ENCODE peak calls at places on chromosomes 7 and 10, in six cellular contexts. X is NCI-H510A treated with DMSO at 0.1 percent for 48 hours; N is stimulated activated CD8-positive, alpha-beta memory T cell treated with anti-CD3 and anti-CD28 coated beads, Interleukin-15, amount 100 ng/mL, for 24 hours; Q is pancreas; C is effector memory CD8-positive, alpha-beta T cell; S is fibroblast of gingiva. T is an unnamed sample.
A peak's percentile ranks its signal among the peaks of the same experiment; 100 is the strongest.

GRCh38 chr7:107946451-107946850 is 55.5 kb downstream of the DLD start:
- DNase-seq in S (no peak), N (no peak), C (no peak), X (no peak), Q (no peak), T (no peak)

GRCh38 chr10:86708068-86708782 is 39.9 kb downstream of the LDB3 start:
- DNase-seq in N (no peak), S (no peak), Q (no peak), C (no peak), X (no peak), T (no peak)

GRCh38 chr7:39952378-39952777 is 2.3 kb downstream of the CDK13 start:
- DNase-seq in X (no peak), C (no peak), Q (no peak), S (peak; percentile 41), N (no peak), T (no peak)

GRCh38 chr10:117757121-117757795 is 214.7 kb downstream of the EMX2 start:
- DNase-seq in N (no peak), Q (no peak), C (no peak), S (no peak), X (no peak), T (no peak)

GRCh38 chr10:60172363-60172990 is 217.2 kb downstream of the ANK3 start:
- DNase-seq in N (no peak), S (no peak), X (peak; percentile 92), C (no peak), Q (no peak), T (no peak)

GRCh38 chr10:96374985-96375830 is 16.4 kb upstream of the OPALIN start:
- DNase-seq in S (peak; percentile 80), C (peak; percentile 57), Q (peak; percentile 79), X (peak; percentile 90), N (peak; percentile 28), T (peak; percentile 92)

GRCh38 chr10:124240721-124241350 is 147.4 kb upstream of the CHST15 start:
- DNase-seq in N (no peak), Q (no peak), S (no peak), C (no peak), X (no peak), T (no peak)

GRCh38 chr10:97502916-97503315 is 4.2 kb downstream of the UBTD1 start:
- DNase-seq in X (no peak), S (no peak), Q (no peak), C (no peak), N (no peak), T (no peak)

GRCh38 chr7:120792091-120792860 is 65.7 kb downstream of the TSPAN12 start:
- DNase-seq in S (peak; percentile 38), X (peak; percentile 60), C (peak; percentile 22), Q (peak; percentile 61), N (peak; percentile 41), T (no peak)

GRCh38 chr7:138186951-138187351 is 110.7 kb downstream of the AKR1D1 start:
- DNase-seq in X (no peak), C (no peak), S (no peak), N (no peak), Q (no peak), T (no peak)

GRCh38 chr10:13904053-13904452 is 317.3 kb downstream of the PRPF18 start:
- DNase-seq in C (no peak), S (no peak), X (no peak), Q (no peak), N (no peak), T (no peak)

GRCh38 chr10:33216661-33217427 is 117.6 kb downstream of the NRP1 start:
- DNase-seq in N (no peak), X (no peak), S (peak; percentile 54), Q (no peak), C (no peak), T (no peak)

GRCh38 chr7:69880848-69881247 is 282.6 kb downstream of the AUTS2 start:
- DNase-seq in Q (no peak), X (peak; percentile 63), C (no peak), S (no peak), N (no peak), T (no peak)

GRCh38 chr10:48612241-48612943 is 7.5 kb upstream of the ARHGAP22 start:
- DNase-seq in N (no peak), Q (no peak), C (no peak), X (no peak), S (peak; percentile 27), T (no peak)

GRCh38 chr7:108430664-108431063 is 25.6 kb downstream of the NRCAM start:
- DNase-seq in N (no peak), S (no peak), Q (no peak), X (no peak), C (no peak), T (no peak)

GRCh38 chr10:60604356-60604755 is 173.9 kb upstream of the CDK1 start:
- DNase-seq in S (no peak), C (no peak), X (no peak), Q (no peak), N (no peak), T (no peak)

GRCh38 chr7:99126921-99127553 is 16.9 kb downstream of the SMURF1 start:
- DNase-seq in X (no peak), N (no peak), S (no peak), Q (no peak), C (no peak), T (no peak)

GRCh38 chr7:18859331-18859730 is 258.1 kb downstream of the TWIST1 start:
- DNase-seq in S (no peak), Q (no peak), N (no peak), C (no peak), X (no peak), T (no peak)

GRCh38 chr7:28784166-28784870 is 173.8 kb downstream of the TRIL start:
- DNase-seq in S (no peak), X (peak; percentile 48), C (no peak), Q (no peak), N (no peak), T (no peak)

GRCh38 chr10:107481881-107482280 is 317.4 kb upstream of the SORCS1 start:
- DNase-seq in C (no peak), X (no peak), Q (no peak), S (no peak), N (no peak), T (no peak)

GRCh38 chr7:45564485-45564884 is 9.7 kb upstream of the ADCY1 start:
- DNase-seq in N (no peak), S (no peak), X (no peak), Q (no peak), C (no peak), T (peak; percentile 81)

GRCh38 chr10:122282253-122282671 is 11.2 kb downstream of the BTBD16 start:
- DNase-seq in S (no peak), N (no peak), C (no peak), Q (no peak), X (no peak), T (no peak)

GRCh38 chr7:27204851-27205322 is 5.0 kb upstream of the HOXA13 start:
- DNase-seq in C (no peak), Q (no peak), N (no peak), X (peak; percentile 26), S (no peak), T (no peak)

GRCh38 chr7:123580406-123581161 is 21.0 kb upstream of the ASB15 start:
- DNase-seq in S (peak; percentile 30), N (no peak), C (no peak), Q (no peak), X (peak; percentile 47), T (peak; percentile 15)

GRCh38 chr7:137169282-137169698 is 174.2 kb downstream of the PTN start:
- DNase-seq in Q (peak; percentile 9), S (peak; percentile 65), C (no peak), X (peak; percentile 66), N (no peak), T (peak; percentile 9)

GRCh38 chr7:155224116-155224811 is 73.4 kb upstream of the INSIG1 start:
- DNase-seq in Q (no peak), S (no peak), C (no peak), N (no peak), X (peak; percentile 9), T (no peak)

GRCh38 chr10:36880898-36881297 is 244.5 kb upstream of the ANKRD30A start:
- DNase-seq in N (no peak), X (no peak), S (peak; percentile 13), Q (no peak), C (no peak), T (no peak)

GRCh38 chr10:43892062-43892765 is 243.5 kb upstream of the ZNF32 start:
- DNase-seq in Q (no peak), C (no peak), S (peak; percentile 53), X (no peak), N (no peak), T (no peak)

GRCh38 chr7:103752995-103753394 is 236.5 kb downstream of the RELN start:
- DNase-seq in Q (no peak), C (no peak), N (no peak), S (no peak), X (no peak), T (no peak)

GRCh38 chr10:133616371-133617130 is 10.0 kb downstream of the FRG2B start:
- DNase-seq in X (no peak), C (no peak), S (no peak), Q (peak; percentile 88), N (no peak), T (no peak)

T was measured in cerebellum.